ENCODE peak calls at places on chromosomes 12 and 14, in nine cellular contexts. One of them, this sample, is unnamed.

GRCh38 chr14:61750708-61751474 is 11.3 kb upstream of the SNAPC1 start:
- DNase-seq in activated T-cell treated with anti-CD3 and anti-CD28 coated beads, Interleukin-2, amount 50 U/mL, for 72 hours: peak; percentile 84
- DNase-seq in pons: peak; percentile 76
- DNase-seq in T-helper 9 cell: peak; percentile 65
- DNase-seq in astrocyte of the cerebellum: peak; percentile 24
- DNase-seq in GM19239: peak; percentile 75
- DNase-seq in dorsolateral prefrontal cortex: peak; percentile 57
- DNase-seq in T-helper 1 cell: peak; percentile 70
- DNase-seq in WTC11: peak; percentile 86
- DNase-seq in this sample: peak; percentile 86

GRCh38 chr12:119115296-119115905 is 63.3 kb upstream of the HSPB8 start:
- DNase-seq in T-helper 9 cell: no peak
- DNase-seq in activated T-cell treated with anti-CD3 and anti-CD28 coated beads, Interleukin-2, amount 50 U/mL, for 72 hours: peak; percentile 8
- DNase-seq in GM19239: peak; percentile 46
- DNase-seq in pons: peak; percentile 33
- DNase-seq in astrocyte of the cerebellum: peak; percentile 22
- DNase-seq in T-helper 1 cell: peak; percentile 1
- DNase-seq in WTC11: peak; percentile 69
- DNase-seq in dorsolateral prefrontal cortex: peak; percentile 39
- DNase-seq in this sample: peak; percentile 39

GRCh38 chr14:62213516-62213915 is 451.3 kb downstream of the SNAPC1 start:
- DNase-seq in T-helper 9 cell: no peak
- DNase-seq in activated T-cell treated with anti-CD3 and anti-CD28 coated beads, Interleukin-2, amount 50 U/mL, for 72 hours: no peak
- DNase-seq in WTC11: no peak
- DNase-seq in T-helper 1 cell: no peak
- DNase-seq in astrocyte of the cerebellum: peak; percentile 19
- DNase-seq in dorsolateral prefrontal cortex: no peak
- DNase-seq in GM19239: no peak
- DNase-seq in pons: no peak
- DNase-seq in this sample: no peak

GRCh38 chr14:80202888-80203562 is 8.3 kb downstream of the DIO2 start:
- DNase-seq in pons: no peak
- DNase-seq in activated T-cell treated with anti-CD3 and anti-CD28 coated beads, Interleukin-2, amount 50 U/mL, for 72 hours: peak; percentile 21
- DNase-seq in WTC11: peak; percentile 83
- DNase-seq in T-helper 1 cell: no peak
- DNase-seq in GM19239: peak; percentile 4
- DNase-seq in dorsolateral prefrontal cortex: no peak
- DNase-seq in astrocyte of the cerebellum: no peak
- DNase-seq in T-helper 9 cell: no peak
- DNase-seq in this sample: no peak

GRCh38 chr14:80350707-80351106 is 139.4 kb upstream of the DIO2 start:
- DNase-seq in T-helper 1 cell: no peak
- DNase-seq in activated T-cell treated with anti-CD3 and anti-CD28 coated beads, Interleukin-2, amount 50 U/mL, for 72 hours: no peak
- DNase-seq in T-helper 9 cell: no peak
- DNase-seq in WTC11: no peak
- DNase-seq in dorsolateral prefrontal cortex: no peak
- DNase-seq in pons: no peak
- DNase-seq in GM19239: no peak
- DNase-seq in astrocyte of the cerebellum: no peak
- DNase-seq in this sample: no peak

GRCh38 chr12:130428116-130428515 is 90.4 kb downstream of the PIWIL1 start:
- DNase-seq in WTC11: no peak
- DNase-seq in astrocyte of the cerebellum: no peak
- DNase-seq in pons: no peak
- DNase-seq in T-helper 9 cell: no peak
- DNase-seq in GM19239: no peak
- DNase-seq in activated T-cell treated with anti-CD3 and anti-CD28 coated beads, Interleukin-2, amount 50 U/mL, for 72 hours: no peak
- DNase-seq in dorsolateral prefrontal cortex: no peak
- DNase-seq in T-helper 1 cell: no peak
- DNase-seq in this sample: no peak

GRCh38 chr12:11862794-11863193 is 207.9 kb upstream of the BCL2L14 start:
- DNase-seq in activated T-cell treated with anti-CD3 and anti-CD28 coated beads, Interleukin-2, amount 50 U/mL, for 72 hours: no peak
- DNase-seq in T-helper 1 cell: no peak
- DNase-seq in T-helper 9 cell: no peak
- DNase-seq in dorsolateral prefrontal cortex: no peak
- DNase-seq in pons: no peak
- DNase-seq in WTC11: no peak
- DNase-seq in GM19239: peak; percentile 26
- DNase-seq in astrocyte of the cerebellum: peak; percentile 55
- DNase-seq in this sample: peak; percentile 64

GRCh38 chr12:6780573-6780972 is 8.3 kb downstream of the LAG3 start:
- DNase-seq in WTC11: no peak
- DNase-seq in astrocyte of the cerebellum: no peak
- DNase-seq in dorsolateral prefrontal cortex: no peak
- DNase-seq in GM19239: no peak
- DNase-seq in pons: no peak
- DNase-seq in T-helper 1 cell: no peak
- DNase-seq in activated T-cell treated with anti-CD3 and anti-CD28 coated beads, Interleukin-2, amount 50 U/mL, for 72 hours: peak; percentile 62
- DNase-seq in T-helper 9 cell: no peak
- DNase-seq in this sample: no peak

GRCh38 chr14:26199599-26200370 is 398.0 kb downstream of the NOVA1 start:
- DNase-seq in T-helper 9 cell: no peak
- DNase-seq in activated T-cell treated with anti-CD3 and anti-CD28 coated beads, Interleukin-2, amount 50 U/mL, for 72 hours: no peak
- DNase-seq in dorsolateral prefrontal cortex: no peak
- DNase-seq in pons: no peak
- DNase-seq in astrocyte of the cerebellum: peak; percentile 95
- DNase-seq in WTC11: no peak
- DNase-seq in GM19239: no peak
- DNase-seq in T-helper 1 cell: no peak
- DNase-seq in this sample: no peak

GRCh38 chr14:61992139-61992538 is 229.9 kb downstream of the SNAPC1 start:
- DNase-seq in T-helper 9 cell: no peak
- DNase-seq in pons: no peak
- DNase-seq in WTC11: no peak
- DNase-seq in astrocyte of the cerebellum: no peak
- DNase-seq in activated T-cell treated with anti-CD3 and anti-CD28 coated beads, Interleukin-2, amount 50 U/mL, for 72 hours: no peak
- DNase-seq in dorsolateral prefrontal cortex: no peak
- DNase-seq in T-helper 1 cell: no peak
- DNase-seq in GM19239: no peak
- DNase-seq in this sample: no peak

GRCh38 chr12:89355243-89356068 is 3.2 kb upstream of the DUSP6 start:
- DNase-seq in GM19239: no peak
- DNase-seq in activated T-cell treated with anti-CD3 and anti-CD28 coated beads, Interleukin-2, amount 50 U/mL, for 72 hours: no peak
- DNase-seq in WTC11: no peak
- DNase-seq in T-helper 1 cell: no peak
- DNase-seq in astrocyte of the cerebellum: no peak
- DNase-seq in T-helper 9 cell: no peak
- DNase-seq in dorsolateral prefrontal cortex: no peak
- DNase-seq in pons: no peak
- DNase-seq in this sample: no peak

GRCh38 chr12:45415393-45415817 is 199.5 kb downstream of the ANO6 start:
- DNase-seq in T-helper 1 cell: no peak
- DNase-seq in pons: no peak
- DNase-seq in astrocyte of the cerebellum: peak; percentile 87
- DNase-seq in activated T-cell treated with anti-CD3 and anti-CD28 coated beads, Interleukin-2, amount 50 U/mL, for 72 hours: peak; percentile 55
- DNase-seq in WTC11: no peak
- DNase-seq in dorsolateral prefrontal cortex: no peak
- DNase-seq in GM19239: no peak
- DNase-seq in T-helper 9 cell: no peak
- DNase-seq in this sample: no peak

GRCh38 chr12:54046809-54047159 is 6.9 kb upstream of the HOXC4 start:
- DNase-seq in dorsolateral prefrontal cortex: no peak
- DNase-seq in WTC11: peak; percentile 40
- DNase-seq in astrocyte of the cerebellum: no peak
- DNase-seq in T-helper 9 cell: no peak
- DNase-seq in T-helper 1 cell: no peak
- DNase-seq in activated T-cell treated with anti-CD3 and anti-CD28 coated beads, Interleukin-2, amount 50 U/mL, for 72 hours: no peak
- DNase-seq in GM19239: no peak
- DNase-seq in pons: no peak
- DNase-seq in this sample: no peak

This sample was measured in Ammon's horn.